ENCODE peak calls at places on chromosome 1, in six cellular contexts. I, J, O, B, C and D are unnamed samples.

GRCh38 chr1:151255381-151255780 is 847 bp downstream of the PSMD4 start:
- DNase-seq in I (peak; percentile 41), J (no peak), O (peak; percentile 18), B (no peak), C (no peak), D (no peak)

GRCh38 chr1:228368801-228369607 is 37.6 kb downstream of the TRIM11 start:
- DNase-seq in I (no peak), J (no peak), O (no peak), B (no peak), C (peak; percentile 16), D (no peak)

GRCh38 chr1:198359024-198359653 is 181.3 kb downstream of the ATP6V1G3 start:
- DNase-seq in I (peak; percentile 23), J (no peak), O (peak; percentile 37), B (no peak), C (no peak), D (no peak)

GRCh38 chr1:77874804-77875445 is 13.5 kb upstream of the NEXN start:
- DNase-seq in I (no peak), J (no peak), O (no peak), B (no peak), C (no peak), D (no peak)

GRCh38 chr1:229563241-229563640 is 4.7 kb upstream of the ABCB10 start:
- DNase-seq in I (peak; percentile 38), J (no peak), O (no peak), B (no peak), C (no peak), D (no peak)

GRCh38 chr1:198901280-198901679 is 262.4 kb downstream of the PTPRC start:
- DNase-seq in I (no peak), J (no peak), O (no peak), B (no peak), C (no peak), D (no peak)

GRCh38 chr1:115320368-115320767 is 17.7 kb downstream of the NGF start:
- DNase-seq in I (no peak), J (no peak), O (peak; percentile 24), B (no peak), C (no peak), D (no peak)

GRCh38 chr1:179082308-179083030 is 599 bp downstream of the TOR3A start:
- DNase-seq in I (peak; percentile 71), J (peak; percentile 42), O (peak; percentile 38), B (no peak), C (no peak), D (peak; percentile 4)

GRCh38 chr1:236742421-236743160 is 52.5 kb upstream of the MTR start:
- DNase-seq in I (no peak), J (no peak), O (no peak), B (no peak), C (no peak), D (no peak)

GRCh38 chr1:244918422-244919319 is 54.3 kb upstream of the HNRNPU start:
- DNase-seq in I (peak; percentile 83), J (peak; percentile 59), O (peak; percentile 22), B (no peak), C (no peak), D (peak; percentile 17)

GRCh38 chr1:53636621-53637171 is 102.3 kb downstream of the GLIS1 start:
- DNase-seq in I (no peak), J (no peak), O (no peak), B (no peak), C (peak; percentile 11), D (no peak)

GRCh38 chr1:154520333-154520732 is 18.1 kb upstream of the SHE start:
- DNase-seq in I (no peak), J (no peak), O (no peak), B (no peak), C (no peak), D (no peak)

GRCh38 chr1:19360026-19360813 is 48.1 kb downstream of the SLC66A1 start:
- DNase-seq in I (no peak), J (no peak), O (no peak), B (no peak), C (no peak), D (no peak)

GRCh38 chr1:92483442-92484170 is 3.1 kb downstream of the GFI1 start:
- DNase-seq in I (peak; percentile 93), J (peak; percentile 80), O (no peak), B (no peak), C (no peak), D (peak; percentile 7)

GRCh38 chr1:194533641-194534040 is 1347.2 kb upstream of the B3GALT2 start:
- DNase-seq in I (peak; percentile 7), J (no peak), O (peak; percentile 80), B (no peak), C (no peak), D (no peak)

GRCh38 chr1:32241011-32241763 is 5.8 kb upstream of the FAM167B start:
- DNase-seq in I (peak; percentile 96), J (peak; percentile 57), O (peak; percentile 42), B (no peak), C (peak; percentile 55), D (peak; percentile 81)

GRCh38 chr1:152162826-152163463 is 3.9 kb upstream of the RPTN start:
- DNase-seq in I (peak; percentile 26), J (no peak), O (peak; percentile 95), B (no peak), C (no peak), D (no peak)

GRCh38 chr1:119687391-119688079 is 24.2 kb upstream of the PHGDH start:
- DNase-seq in I (no peak), J (no peak), O (no peak), B (no peak), C (no peak), D (no peak)

GRCh38 chr1:145960468-145961108 is 2.8 kb upstream of the LIX1L start:
- DNase-seq in I (peak; percentile 83), J (peak; percentile 71), O (peak; percentile 79), B (peak; percentile 52), C (peak; percentile 80), D (peak; percentile 94)

GRCh38 chr1:202159534-202160371 is 649 bp downstream of the PTPN7 start:
- DNase-seq in I (no peak), J (peak; percentile 88), O (no peak), B (no peak), C (no peak), D (no peak)

GRCh38 chr1:46224966-46225365 is 21.8 kb downstream of the LURAP1 start:
- DNase-seq in I (no peak), J (no peak), O (no peak), B (no peak), C (no peak), D (no peak)

GRCh38 chr1:151251656-151252470 is 2.7 kb upstream of the PSMD4 start:
- DNase-seq in I (peak; percentile 94), J (peak; percentile 64), O (peak; percentile 88), B (peak; percentile 85), C (peak; percentile 85), D (peak; percentile 84)

GRCh38 chr1:226027861-226028260 is 28.7 kb upstream of the SDE2 start:
- DNase-seq in I (no peak), J (no peak), O (no peak), B (no peak), C (no peak), D (no peak)

GRCh38 chr1:164440222-164440621 is 118.8 kb upstream of the PBX1 start:
- DNase-seq in I (peak; percentile 28), J (no peak), O (peak; percentile 28), B (no peak), C (no peak), D (peak; percentile 12)

GRCh38 chr1:233543338-233544255 is 70.3 kb upstream of the KCNK1 start:
- DNase-seq in I (peak; percentile 95), J (no peak), O (peak; percentile 92), B (no peak), C (no peak), D (no peak)

GRCh38 chr1:97820470-97821188 is 100.2 kb downstream of the DPYD start:
- DNase-seq in I (peak; percentile 80), J (no peak), O (peak; percentile 47), B (peak; percentile 7), C (no peak), D (no peak)

GRCh38 chr1:227794813-227795183 is 20.7 kb upstream of the PRSS38 start:
- DNase-seq in I (no peak), J (no peak), O (no peak), B (no peak), C (no peak), D (no peak)

GRCh38 chr1:154627247-154628121 is 19.5 kb upstream of the ADAR start:
- DNase-seq in I (peak; percentile 93), J (peak; percentile 94), O (peak; percentile 91), B (peak; percentile 81), C (peak; percentile 89), D (peak; percentile 94)

GRCh38 chr1:209048961-209049669 is 534.4 kb upstream of the CAMK1G start:
- DNase-seq in I (no peak), J (no peak), O (peak; percentile 83), B (no peak), C (no peak), D (no peak)

GRCh38 chr1:25912076-25912831 is 6.0 kb upstream of the STMN1 start:
- DNase-seq in I (no peak), J (no peak), O (no peak), B (no peak), C (no peak), D (no peak)

GRCh38 chr1:187491082-187491720 is 662.5 kb downstream of the PLA2G4A start:
- DNase-seq in I (peak; percentile 87), J (no peak), O (no peak), B (no peak), C (no peak), D (peak; percentile 35)

GRCh38 chr1:176466514-176466913 is 3.5 kb downstream of the PAPPA2 start:
- DNase-seq in I (peak; percentile 44), J (no peak), O (peak; percentile 33), B (peak; percentile 0), C (no peak), D (no peak)

GRCh38 chr1:125087691-125088090 is 3902.9 kb downstream of the SRGAP2C start:
- DNase-seq in I (no peak), J (no peak), O (no peak), B (no peak), C (no peak), D (no peak)

GRCh38 chr1:156692958-156693857 is 12.2 kb downstream of the CRABP2 start:
- DNase-seq in I (peak; percentile 90), J (no peak), O (no peak), B (peak; percentile 10), C (no peak), D (no peak)

GRCh38 chr1:14320518-14320917 is 278.0 kb upstream of the KAZN start:
- DNase-seq in I (no peak), J (no peak), O (no peak), B (peak; percentile 39), C (no peak), D (no peak)

GRCh38 chr1:7454052-7454815 is 316.9 kb upstream of the VAMP3 start:
- DNase-seq in I (peak; percentile 61), J (peak; percentile 13), O (peak; percentile 5), B (no peak), C (no peak), D (no peak)